ENCODE peak calls at places on chromosomes 13 and 19, in six cellular contexts. T, K, V, P, C and W are unnamed samples.

GRCh38 chr13:81395368-81395767 is 1054.4 kb upstream of the SPRY2 start:
- DNase-seq in T (no peak), K (no peak), V (no peak), P (no peak), C (peak), W (no peak)

GRCh38 chr19:6501740-6502648 is at the start of gene TUBB4A:
- DNase-seq in T (no peak), K (no peak), V (no peak), P (no peak), C (peak), W (peak)

GRCh38 chr13:110301606-110302131 is 5.3 kb downstream of the COL4A1 start:
- DNase-seq in T (no peak), K (no peak), V (no peak), P (no peak), C (no peak), W (no peak)

GRCh38 chr19:13983213-13983889 is 22.8 kb downstream of the RFX1 start:
- DNase-seq in T (no peak), K (no peak), V (no peak), P (no peak), C (no peak), W (no peak)

GRCh38 chr13:94411747-94412146 is 67.7 kb downstream of the DCT start:
- DNase-seq in T (no peak), K (no peak), V (no peak), P (no peak), C (no peak), W (no peak)

GRCh38 chr19:18415177-18415867 is 3.9 kb upstream of the SSBP4 start:
- DNase-seq in T (peak), K (no peak), V (no peak), P (no peak), C (peak), W (peak)

GRCh38 chr19:16117594-16118033 is 5.9 kb downstream of the RAB8A start:
- DNase-seq in T (no peak), K (no peak), V (no peak), P (no peak), C (no peak), W (peak)

GRCh38 chr19:13214036-13214730 is 64.0 kb downstream of the IER2 start:
- DNase-seq in T (no peak), K (no peak), V (no peak), P (no peak), C (no peak), W (no peak)

GRCh38 chr13:66180806-66181205 is 1049.3 kb downstream of the PCDH9 start:
- DNase-seq in T (no peak), K (no peak), V (no peak), P (no peak), C (no peak), W (no peak)

GRCh38 chr19:31220540-31220939 is 128.7 kb downstream of the TSHZ3 start:
- DNase-seq in T (no peak), K (no peak), V (peak), P (no peak), C (peak), W (peak)

GRCh38 chr13:90868321-90868920 is 479.1 kb upstream of the MIR17HG start:
- DNase-seq in T (peak), K (peak), V (peak), P (no peak), C (peak), W (peak)

GRCh38 chr13:43339843-43340550 is 316.6 kb downstream of the DNAJC15 start:
- DNase-seq in T (no peak), K (no peak), V (no peak), P (no peak), C (no peak), W (no peak)

GRCh38 chr13:106033634-106034033 is 501.8 kb downstream of the EFNB2 start:
- DNase-seq in T (peak), K (peak), V (peak), P (no peak), C (no peak), W (peak)

DNA sequence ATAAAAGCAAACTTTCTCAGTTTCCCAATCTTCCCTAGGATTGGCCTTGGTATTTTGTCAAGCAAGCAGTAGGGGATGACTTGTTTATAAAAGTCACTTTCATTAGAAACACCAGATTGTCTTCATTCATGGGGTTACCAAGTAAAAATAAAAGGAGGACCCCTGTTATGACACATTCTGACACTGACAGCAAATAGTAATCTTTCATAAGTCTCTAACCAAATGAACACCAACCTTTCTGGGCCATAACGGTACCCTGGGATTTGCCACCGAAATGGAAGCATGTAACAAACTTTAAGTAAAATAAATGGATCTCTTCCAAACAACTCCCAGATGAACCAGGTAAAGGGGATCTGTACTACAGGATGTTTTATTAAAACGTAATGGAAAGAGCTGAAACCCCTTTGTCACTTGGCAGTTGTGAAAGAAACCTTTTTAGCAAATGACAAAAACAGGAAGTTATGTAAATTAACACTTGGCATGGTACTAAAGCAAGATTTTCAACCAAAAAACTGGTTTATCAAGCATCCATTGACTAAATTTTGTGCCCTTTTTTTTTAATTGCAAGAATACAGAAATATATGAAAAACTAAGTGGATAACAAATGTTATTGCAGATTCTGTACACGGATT is 335.6 kb downstream of the RBM26 start:
- DNase-seq in T (no peak), K (no peak), V (no peak), P (peak), C (no peak), W (peak)
- TF ChIP-seq MAX in T (no peak), K (no peak), V (no peak), P (no peak), C (no peak), W (no peak)

DNA sequence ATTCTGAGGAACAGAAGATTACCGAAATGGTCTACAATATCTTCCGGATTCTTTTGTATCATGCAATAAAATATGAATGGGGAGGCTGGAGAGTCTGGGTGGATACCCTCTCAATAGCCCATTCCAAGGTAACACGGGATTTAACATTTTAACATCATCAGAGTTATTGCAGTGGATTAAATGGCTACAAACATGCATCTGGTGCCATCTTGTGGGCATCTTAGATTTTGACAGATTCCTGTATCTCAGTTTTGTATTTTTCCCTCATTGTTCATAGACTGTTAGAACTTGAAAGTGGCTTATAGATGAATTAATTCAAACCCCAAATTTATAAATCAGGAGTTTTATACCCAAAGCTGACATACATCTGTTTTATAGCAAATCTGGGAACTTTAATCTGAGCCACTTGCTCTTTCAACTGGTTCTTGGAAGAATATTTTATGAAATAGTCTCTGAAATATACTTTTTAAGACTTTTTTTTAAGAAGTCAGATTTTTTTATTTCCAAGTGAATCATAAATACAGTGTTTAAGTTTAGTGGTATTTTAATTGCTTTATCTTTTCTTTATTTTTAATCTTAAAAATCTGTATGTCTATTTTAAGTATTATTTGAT is 215.2 kb downstream of the NBEA start:
- DNase-seq in T (peak), K (peak), V (peak), P (peak), C (no peak), W (peak)
- TF ChIP-seq MYC in T (no peak), K (no peak), V (no peak), P (no peak), C (no peak), W (no peak)

GRCh38 chr13:112703449-112703848 is 13.6 kb downstream of the ATP11A start:
- DNase-seq in T (no peak), K (no peak), V (no peak), P (no peak), C (no peak), W (no peak)
- TF ChIP-seq CTCF in T (no peak), K (no peak), V (no peak), P (no peak), C (no peak), W (no peak)

GRCh38 chr13:113325779-113326178 is 28.7 kb downstream of the LAMP1 start:
- DNase-seq in T (no peak), K (no peak), V (no peak), P (no peak), C (no peak), W (no peak)

GRCh38 chr13:113323869-113324268 is 26.8 kb downstream of the LAMP1 start:
- DNase-seq in T (no peak), K (no peak), V (no peak), P (no peak), C (no peak), W (no peak)

GRCh38 chr13:113322890-113323651 is 26.0 kb downstream of the LAMP1 start:
- DNase-seq in T (no peak), K (no peak), V (no peak), P (no peak), C (no peak), W (no peak)

GRCh38 chr13:113322043-113322461 is 25.0 kb downstream of the LAMP1 start:
- DNase-seq in T (no peak), K (no peak), V (no peak), P (no peak), C (no peak), W (peak)

GRCh38 chr13:113324336-113324882 is 27.4 kb downstream of the LAMP1 start:
- DNase-seq in T (no peak), K (no peak), V (no peak), P (no peak), C (no peak), W (no peak)
- TF ChIP-seq MAX in T (no peak), K (no peak), V (no peak), P (no peak), C (no peak), W (no peak)

GRCh38 chr13:92843549-92843948 is 383.1 kb upstream of the GPC6 start:
- DNase-seq in T (no peak), K (no peak), V (no peak), P (no peak), C (no peak), W (no peak)

GRCh38 chr13:92849381-92849780 is 377.2 kb upstream of the GPC6 start:
- DNase-seq in T (no peak), K (no peak), V (no peak), P (no peak), C (no peak), W (no peak)
- TF ChIP-seq MYC in T (no peak), K (no peak), V (no peak), P (no peak), C (no peak), W (no peak)

GRCh38 chr13:111629933-111630332 is 309.5 kb downstream of the TEX29 start:
- DNase-seq in T (no peak), K (no peak), V (no peak), P (no peak), C (no peak), W (no peak)

GRCh38 chr13:111629016-111629415 is 308.6 kb downstream of the TEX29 start:
- DNase-seq in T (no peak), K (no peak), V (no peak), P (no peak), C (no peak), W (no peak)

GRCh38 chr13:111632906-111633305 is 312.5 kb downstream of the TEX29 start:
- DNase-seq in T (no peak), K (no peak), V (no peak), P (no peak), C (no peak), W (no peak)

GRCh38 chr13:111629457-111629856 is 309.0 kb downstream of the TEX29 start:
- DNase-seq in T (no peak), K (no peak), V (no peak), P (no peak), C (no peak), W (no peak)

GRCh38 chr13:111630411-111630810 is 310.0 kb downstream of the TEX29 start:
- DNase-seq in T (no peak), K (no peak), V (no peak), P (no peak), C (no peak), W (no peak)
- TF ChIP-seq CTCF in T (no peak), K (no peak), V (no peak), P (no peak), C (no peak), W (no peak)

DNA sequence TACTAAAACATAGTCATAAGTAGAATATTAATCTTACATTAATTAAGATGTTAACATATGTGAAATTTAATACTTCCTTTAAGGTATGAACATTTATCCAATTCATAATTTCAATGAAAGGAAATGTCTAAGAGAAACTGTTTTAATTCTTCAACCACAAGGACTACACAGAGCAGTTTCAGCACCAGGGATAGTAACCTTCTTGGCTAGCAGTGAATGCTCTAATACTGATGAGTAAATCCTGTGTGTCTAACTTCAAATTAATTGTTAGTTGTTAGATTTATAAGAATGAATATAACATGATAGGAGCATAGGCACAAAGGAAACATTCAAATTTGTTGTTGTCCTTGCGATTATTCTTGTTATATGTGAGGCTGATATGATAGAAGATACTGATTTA is 15.6 kb upstream of the NBEA start:
- DNase-seq in T (peak), K (no peak), V (peak), P (no peak), C (no peak), W (peak)
- TF ChIP-seq MAX in T (no peak), K (no peak), V (no peak), P (no peak), C (no peak), W (no peak)

DNA sequence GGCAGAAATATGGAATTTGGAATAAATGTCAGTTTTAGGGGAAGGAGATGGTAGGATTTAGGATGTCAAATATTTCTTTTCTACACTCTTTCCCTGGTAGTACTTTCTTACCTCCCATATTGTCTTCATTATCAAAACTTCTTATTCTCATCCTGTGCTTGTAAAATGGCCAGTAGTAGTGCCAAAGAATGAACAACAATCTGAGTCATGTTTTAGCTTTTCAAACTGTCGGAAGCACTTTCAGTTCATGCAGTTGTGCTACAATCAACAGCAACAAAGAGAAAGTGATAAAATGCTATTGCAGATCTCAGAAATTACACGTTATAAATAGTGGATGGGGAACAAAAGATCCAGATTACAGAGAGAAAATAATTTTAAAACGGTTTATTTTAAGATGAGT is 193.7 kb upstream of the RXFP2 start:
- DNase-seq in T (peak), K (no peak), V (no peak), P (no peak), C (no peak), W (no peak)
- TF ChIP-seq MYC in T (no peak), K (no peak), V (no peak), P (no peak), C (no peak), W (no peak)

DNA sequence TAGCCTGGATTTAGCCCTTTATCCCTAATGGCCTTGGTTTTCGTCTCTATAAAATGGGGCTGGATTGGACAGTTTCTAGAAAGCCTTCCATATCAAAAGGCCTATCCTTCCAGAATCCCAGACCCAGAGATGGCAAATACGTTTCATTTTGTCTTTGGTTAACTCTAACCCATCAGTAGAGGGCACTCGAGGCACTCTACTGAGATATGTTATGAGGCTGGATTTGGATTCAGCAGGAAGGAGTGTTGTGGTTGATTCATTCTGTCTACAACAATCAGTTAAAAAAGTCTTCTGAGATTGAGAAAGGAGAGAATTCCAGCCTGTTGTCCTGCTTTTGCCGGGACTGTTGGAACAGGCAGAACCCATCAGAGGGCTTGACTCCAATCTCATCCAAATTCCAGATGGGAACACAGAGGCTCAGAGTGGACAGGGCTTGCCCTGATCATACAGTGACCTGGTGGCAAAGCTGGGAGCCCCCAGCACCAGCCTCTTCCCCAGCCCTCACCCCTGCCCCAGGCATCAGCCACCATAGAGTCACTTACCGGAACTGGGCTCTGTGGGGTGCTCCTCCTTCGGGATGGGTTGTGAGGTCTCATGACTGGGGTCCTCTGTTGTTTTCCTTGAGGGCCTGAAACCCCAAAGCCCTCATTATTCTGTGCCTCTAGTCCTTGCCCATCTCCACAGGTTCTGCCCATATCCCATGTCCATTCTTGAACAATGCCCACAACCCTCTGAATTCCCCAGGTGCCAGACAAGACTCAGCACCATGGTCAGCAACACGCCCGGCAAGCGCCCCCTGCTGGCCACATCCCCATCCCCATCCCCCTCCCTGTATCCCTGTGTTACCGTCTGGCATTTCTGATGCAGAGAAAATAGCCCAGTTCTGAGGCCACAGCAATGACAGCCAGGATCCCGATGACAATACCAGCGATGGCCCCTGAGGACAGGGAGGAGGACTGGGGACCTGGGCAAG is 12.3 kb upstream of the ZNF180 start:
- DNase-seq in T (peak), K (peak), V (peak), P (no peak), C (peak), W (peak)
- TF ChIP-seq CTCF in T (peak), K (peak), V (peak), P (peak), C (peak), W (peak)